ENCODE peak calls at places on chromosomes 16 and 17, in six cellular contexts. F is mesendoderm, V is C1 segment of cervical spinal cord, A is progenitor cell of endocrine pancreas, T is BE2C, O is GM13976. N is an unnamed sample.

GRCh38 chr17:68820825-68821481 is 134.2 kb downstream of the ABCA8 start:
- DNase-seq in F (peak), V (no peak), A (no peak), T (no peak), O (no peak), N (no peak)

GRCh38 chr17:74742153-74742515 is 5.1 kb downstream of the RAB37 start:
- DNase-seq in F (no peak), V (no peak), A (no peak), T (no peak), O (peak), N (no peak)

GRCh38 chr16:6496996-6497395 is 835.6 kb upstream of the RBFOX1 start:
- DNase-seq in F (no peak), V (no peak), A (no peak), T (no peak), O (no peak), N (no peak)

GRCh38 chr17:58415371-58416055 is 1.8 kb downstream of the RNF43 start:
- DNase-seq in F (peak), V (no peak), A (peak), T (peak), O (no peak), N (no peak)

GRCh38 chr16:72094266-72094610 is 591 bp downstream of the DHX38 start:
- DNase-seq in F (peak), V (no peak), A (no peak), T (no peak), O (no peak), N (no peak)

GRCh38 chr17:2403044-2403443 is 2.2 kb upstream of the MNT start:
- DNase-seq in F (no peak), V (no peak), A (no peak), T (no peak), O (no peak), N (no peak)

GRCh38 chr17:79658811-79659207 is 48.0 kb upstream of the RBFOX3 start:
- DNase-seq in F (peak), V (no peak), A (peak), T (peak), O (no peak), N (peak)

GRCh38 chr17:1153795-1154546 is 25.8 kb downstream of the ABR start:
- DNase-seq in F (peak), V (peak), A (no peak), T (peak), O (no peak), N (peak)

GRCh38 chr16:30664616-30665109 is 6.4 kb downstream of the FBRS start:
- DNase-seq in F (no peak), V (no peak), A (no peak), T (no peak), O (no peak), N (no peak)

GRCh38 chr17:57993471-57994365 is 5.7 kb upstream of the VEZF1 start:
- DNase-seq in F (no peak), V (no peak), A (no peak), T (no peak), O (peak), N (no peak)

GRCh38 chr17:76174072-76174471 is 33.0 kb upstream of the FOXJ1 start:
- DNase-seq in F (no peak), V (no peak), A (no peak), T (no peak), O (no peak), N (no peak)